ENCODE peak calls at places on chromosomes 1 and 21, in ten cellular contexts. N is kidney epithelial cell, T is pancreas, P is A673, H is skeletal muscle cell, R is dorsolateral prefrontal cortex, F is tibial nerve, B is aorta, V is GM23338, G is right cardiac atrium. J is an unnamed sample.

GRCh38 chr1:12549460-12550349 is 68.3 kb downstream of the DHRS3 start:
- DNase-seq in R (peak), P (peak), T (no peak), V (no peak), G (peak), F (peak), B (peak), N (peak), H (peak), J (peak)

GRCh38 chr1:64900916-64901315 is 65.4 kb downstream of the JAK1 start:
- DNase-seq in V (no peak), B (no peak), P (no peak), F (no peak), H (no peak), N (no peak), G (no peak), T (no peak), R (no peak), J (no peak)

GRCh38 chr1:26353210-26353859 is 595 bp downstream of the CRYBG2 start:
- DNase-seq in P (no peak), B (no peak), T (no peak), G (no peak), V (no peak), H (no peak), R (no peak), N (no peak), F (no peak), J (no peak)

GRCh38 chr1:17979815-17980214 is 127.8 kb upstream of the IGSF21 start:
- DNase-seq in B (no peak), F (no peak), G (no peak), T (no peak), P (no peak), R (no peak), V (peak), H (no peak), N (no peak), J (no peak)

GRCh38 chr1:222792744-222793143 is 22.1 kb upstream of the DISP1 start:
- DNase-seq in H (no peak), F (no peak), B (no peak), T (no peak), R (no peak), N (no peak), G (no peak), V (peak), P (peak), J (no peak)

GRCh38 chr1:36322786-36323635 is 434 bp downstream of the EVA1B start:
- DNase-seq in B (peak), P (no peak), T (peak), H (peak), N (no peak), R (no peak), V (peak), F (no peak), G (peak), J (peak)

GRCh38 chr21:40668535-40669275 is 178.3 kb downstream of the DSCAM start:
- DNase-seq in F (no peak), P (no peak), T (no peak), G (no peak), N (no peak), B (no peak), V (no peak), H (no peak), R (no peak), J (no peak)

GRCh38 chr1:117209094-117209493 is 1.6 kb downstream of the VTCN1 start:
- DNase-seq in H (no peak), R (no peak), V (no peak), T (peak), P (no peak), B (no peak), G (no peak), F (no peak), N (no peak), J (no peak)

GRCh38 chr1:8702121-8702520 is 115.3 kb downstream of the RERE start:
- DNase-seq in G (peak), P (peak), N (no peak), F (no peak), B (no peak), T (peak), V (peak), H (no peak), R (no peak), J (peak)

GRCh38 chr21:36355071-36355680 is 30.0 kb upstream of the CHAF1B start:
- DNase-seq in R (no peak), G (no peak), H (no peak), B (no peak), T (no peak), P (no peak), F (no peak), N (no peak), V (no peak), J (no peak)

GRCh38 chr1:234926574-234927311 is 201.9 kb downstream of the TOMM20 start:
- DNase-seq in P (no peak), F (no peak), H (no peak), G (no peak), T (no peak), N (no peak), R (no peak), B (no peak), V (no peak), J (no peak)

GRCh38 chr1:169999357-169999756 is 75.1 kb downstream of the KIFAP3 start:
- DNase-seq in N (peak), G (peak), R (no peak), T (no peak), B (peak), V (no peak), F (peak), P (peak), H (peak), J (no peak)

GRCh38 chr1:15110867-15111230 is 42.7 kb upstream of the TMEM51 start:
- DNase-seq in R (no peak), V (peak), G (no peak), N (no peak), B (no peak), P (no peak), F (no peak), T (no peak), H (no peak), J (no peak)

GRCh38 chr1:100721502-100722205 is 2.1 kb downstream of the VCAM1 start:
- DNase-seq in P (peak), G (peak), F (peak), N (peak), V (no peak), R (no peak), T (no peak), B (peak), H (peak), J (no peak)

GRCh38 chr21:41933259-41934079 is 20.3 kb downstream of the C2CD2 start:
- DNase-seq in F (no peak), B (no peak), R (peak), N (no peak), P (no peak), T (no peak), V (no peak), H (no peak), G (peak), J (no peak)

GRCh38 chr1:211695135-211695816 is 19.9 kb upstream of the NEK2 start:
- DNase-seq in V (no peak), B (no peak), G (no peak), R (no peak), F (no peak), P (no peak), H (no peak), N (no peak), T (no peak), J (no peak)

GRCh38 chr1:184535191-184535970 is 148.6 kb downstream of the C1orf21 start:
- DNase-seq in P (no peak), R (no peak), N (no peak), T (no peak), B (no peak), F (no peak), H (peak), V (no peak), G (no peak), J (no peak)

GRCh38 chr21:36917487-36918158 is 48.8 kb downstream of the HLCS start:
- DNase-seq in N (no peak), T (peak), H (no peak), F (no peak), P (peak), V (peak), B (no peak), G (no peak), R (no peak), J (no peak)

GRCh38 chr1:56863316-56863992 is 8.9 kb downstream of the C8A start:
- DNase-seq in T (no peak), P (no peak), H (no peak), G (no peak), R (no peak), N (no peak), B (no peak), V (no peak), F (no peak), J (no peak)

GRCh38 chr1:88009916-88010315 is 674.2 kb upstream of the PKN2 start:
- DNase-seq in F (no peak), G (no peak), R (no peak), T (no peak), H (no peak), N (no peak), B (no peak), V (peak), P (no peak), J (no peak)

GRCh38 chr1:244273845-244274619 is 177.7 kb downstream of the ADSS2 start:
- DNase-seq in V (no peak), B (peak), T (peak), G (peak), N (peak), F (peak), R (peak), P (peak), H (peak), J (no peak)

GRCh38 chr1:22163137-22163536 is 20.2 kb upstream of the WNT4 start:
- DNase-seq in T (no peak), H (no peak), N (no peak), V (no peak), R (no peak), G (no peak), F (no peak), P (no peak), B (no peak), J (no peak)

GRCh38 chr1:228781161-228781771 is 46.0 kb downstream of the RHOU start:
- DNase-seq in B (no peak), H (no peak), V (peak), N (no peak), P (peak), T (no peak), F (no peak), G (peak), R (no peak), J (peak)

GRCh38 chr1:206513312-206514111 is 6.2 kb downstream of the RASSF5 start:
- DNase-seq in P (no peak), T (peak), F (peak), H (peak), N (no peak), B (peak), V (no peak), R (no peak), G (peak), J (no peak)

GRCh38 chr1:119141660-119142059 is 1.2 kb upstream of the WARS2 start:
- DNase-seq in T (no peak), H (no peak), F (no peak), R (no peak), B (no peak), V (no peak), N (no peak), G (no peak), P (no peak), J (no peak)

GRCh38 chr1:5754817-5755551 is 237.2 kb downstream of the NPHP4 start:
- DNase-seq in T (no peak), B (peak), P (no peak), R (no peak), F (no peak), N (no peak), H (no peak), V (no peak), G (no peak), J (peak)

GRCh38 chr1:246641394-246641793 is 75.1 kb downstream of the CNST start:
- DNase-seq in N (no peak), R (no peak), F (no peak), V (no peak), G (no peak), T (no peak), H (no peak), B (no peak), P (no peak), J (no peak)

GRCh38 chr1:92210701-92211100 is 7.0 kb upstream of the C1orf146 start:
- DNase-seq in F (no peak), R (no peak), N (no peak), V (no peak), H (peak), P (peak), B (no peak), G (no peak), T (no peak), J (no peak)

GRCh38 chr1:193260056-193260750 is 73.8 kb upstream of the B3GALT2 start:
- DNase-seq in B (no peak), H (no peak), V (no peak), G (no peak), T (no peak), P (no peak), F (no peak), N (no peak), R (no peak), J (no peak)

GRCh38 chr1:154777151-154777550 is 92.9 kb downstream of the KCNN3 start:
- DNase-seq in R (peak), P (no peak), V (no peak), H (no peak), T (no peak), G (no peak), N (no peak), B (peak), F (no peak), J (no peak)

GRCh38 chr1:109255097-109255651 is 5.8 kb downstream of the CELSR2 start:
- DNase-seq in G (no peak), R (peak), H (no peak), N (no peak), V (peak), F (no peak), B (no peak), P (no peak), T (no peak), J (no peak)

GRCh38 chr1:103529746-103530145 is 4.2 kb downstream of the RNPC3 start:
- DNase-seq in F (no peak), T (peak), G (no peak), R (peak), B (no peak), V (peak), H (no peak), P (no peak), N (no peak), J (no peak)

GRCh38 chr1:15411593-15412487 is 2.2 kb downstream of the EFHD2 start:
- DNase-seq in G (peak), P (no peak), H (no peak), F (peak), R (peak), N (no peak), T (no peak), V (no peak), B (peak), J (peak)

GRCh38 chr1:94236630-94237290 is 624 bp downstream of the ARHGAP29 start:
- DNase-seq in T (peak), G (peak), F (peak), N (no peak), H (no peak), P (peak), R (no peak), B (peak), V (peak), J (no peak)

GRCh38 chr1:198397208-198397808 is 143.2 kb downstream of the ATP6V1G3 start:
- DNase-seq in B (no peak), F (no peak), G (no peak), V (no peak), R (no peak), P (no peak), N (no peak), T (no peak), H (no peak), J (no peak)
- H3K4me3 ChIP-seq in B (no peak), F (no peak), G (no peak), V (no peak), R (no peak), P (no peak), N (no peak), T (no peak), H (no peak), J (no peak)

GRCh38 chr1:48470506-48470905 is 1.5 kb downstream of the SPATA6 start:
- DNase-seq in H (no peak), V (peak), B (peak), R (no peak), N (no peak), F (peak), G (peak), P (no peak), T (no peak), J (peak)
- H3K4me3 ChIP-seq in H (peak), V (peak), B (peak), R (peak), N (no peak), F (peak), G (peak), P (no peak), T (peak), J (peak)

GRCh38 chr21:29938968-29939858 is 583 bp downstream of the GRIK1 start:
- DNase-seq in V (peak), B (no peak), H (no peak), P (peak), R (peak), G (peak), N (no peak), T (no peak), F (no peak), J (no peak)
- H3K4me3 ChIP-seq in V (peak), B (no peak), H (peak), P (peak), R (peak), G (peak), N (peak), T (peak), F (peak), J (no peak)

GRCh38 chr1:200894712-200895447 is at the start of gene INAVA:
- DNase-seq in V (peak), R (no peak), T (peak), B (peak), G (no peak), H (no peak), P (no peak), N (no peak), F (no peak), J (peak)

GRCh38 chr1:200896571-200897187 is 2.0 kb downstream of the INAVA start:
- DNase-seq in T (peak), H (no peak), N (no peak), G (no peak), F (no peak), P (no peak), B (peak), V (peak), R (no peak), J (peak)

GRCh38 chr1:200895448-200895799 is 724 bp downstream of the INAVA start:
- DNase-seq in V (peak), B (peak), T (peak), N (no peak), P (no peak), F (no peak), G (no peak), H (no peak), R (no peak), J (no peak)

GRCh38 chr1:200897188-200897710 is 2.5 kb downstream of the INAVA start:
- DNase-seq in V (no peak), F (no peak), H (no peak), N (no peak), G (no peak), T (no peak), P (no peak), B (no peak), R (no peak), J (no peak)

GRCh38 chr1:200895801-200896570 is 1.3 kb downstream of the INAVA start:
- DNase-seq in F (no peak), P (no peak), B (no peak), R (no peak), N (no peak), G (no peak), H (no peak), T (peak), V (no peak), J (no peak)
- H3K4me3 ChIP-seq in F (peak), P (no peak), B (no peak), R (no peak), N (peak), G (no peak), H (no peak), T (peak), V (peak), J (peak)

DNA sequence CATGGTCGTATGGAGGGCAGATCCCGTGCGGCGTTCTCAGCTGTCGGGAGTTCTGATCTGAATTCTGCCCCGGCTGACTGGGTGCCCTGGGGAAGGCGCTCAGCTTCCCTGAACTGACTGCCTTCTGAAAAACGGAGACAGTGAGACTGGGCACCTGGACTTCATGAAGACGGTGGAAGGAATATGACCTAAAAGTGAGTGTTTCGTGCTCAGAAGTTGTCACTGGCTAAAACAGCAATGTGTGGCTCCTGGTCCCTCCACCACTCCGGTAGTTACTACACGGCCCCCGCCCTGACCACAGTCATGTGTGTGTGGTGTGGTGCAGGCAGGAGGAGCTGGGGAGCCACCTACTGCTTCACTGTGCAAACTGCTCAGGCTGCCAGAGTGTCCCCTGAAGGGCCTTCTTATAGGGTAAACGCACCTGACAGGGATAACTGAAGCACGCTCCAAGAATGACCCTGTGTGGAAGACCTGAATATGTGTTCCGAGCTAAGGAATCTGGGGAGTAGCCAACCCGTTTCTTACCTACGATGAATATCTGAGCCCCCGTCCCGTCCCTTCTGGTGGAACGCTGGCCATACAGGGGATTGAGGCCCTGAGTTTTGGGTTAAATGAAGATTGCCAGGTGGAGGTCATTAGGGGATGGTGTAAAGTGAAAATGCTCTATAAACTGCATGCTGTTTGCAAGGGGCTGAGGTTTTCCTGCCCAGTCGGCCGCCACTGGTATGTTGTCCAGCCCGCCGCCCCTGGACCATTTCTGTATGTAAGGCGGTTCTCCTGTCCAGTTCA is 640 bp upstream of the MYOM3 start:
- DNase-seq in P (peak), G (peak), B (peak), R (peak), H (peak), N (peak), V (peak), T (peak), F (peak), J (peak)
- H3K4me3 ChIP-seq in P (peak), G (peak), B (no peak), R (peak), H (peak), N (peak), V (no peak), T (no peak), F (no peak), J (peak)

DNA sequence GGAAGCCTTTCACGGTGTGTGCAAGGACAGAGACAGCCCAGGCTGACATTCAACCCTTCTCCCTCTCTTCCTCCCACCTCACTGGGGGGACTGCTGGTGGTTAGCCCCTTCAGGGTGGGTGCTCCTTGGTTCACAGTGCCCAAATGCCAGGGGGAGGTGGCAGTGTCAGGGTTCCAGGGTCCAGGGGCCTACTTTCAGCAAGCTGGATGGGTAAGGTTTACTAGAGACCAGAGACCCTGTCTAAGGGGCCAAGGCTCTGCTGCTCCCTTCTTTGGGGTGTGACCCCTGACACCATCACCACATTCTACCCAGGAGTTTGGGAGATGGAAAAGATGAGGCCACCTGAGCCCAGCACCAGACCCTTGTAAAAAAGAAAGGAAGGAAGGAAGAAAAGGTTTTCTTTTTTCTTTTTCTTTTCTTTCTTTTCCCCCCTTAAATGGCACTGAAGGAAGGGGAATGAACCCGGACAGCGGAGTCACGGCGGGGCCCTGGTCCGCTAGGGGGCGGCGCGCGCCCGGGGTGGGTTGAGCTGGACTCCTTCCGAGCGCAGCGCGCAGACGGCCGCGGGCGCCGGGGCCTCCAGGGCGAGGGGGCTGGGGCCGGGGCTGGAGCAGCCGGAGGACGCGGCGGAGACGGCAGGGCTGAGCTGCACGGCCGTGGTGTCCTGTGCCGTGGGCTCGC is 18.8 kb downstream of the KNCN start:
- DNase-seq in P (peak), B (peak), G (peak), N (no peak), H (no peak), F (peak), V (peak), R (peak), T (peak), J (peak)
- H3K4me3 ChIP-seq in P (peak), B (peak), G (peak), N (peak), H (peak), F (peak), V (peak), R (peak), T (peak), J (peak)